ENCODE peak calls at places on chromosomes 3 and 15, in ten cellular contexts. V is small intestine; D is activated gamma-delta T cell treated with anti-CD3 and anti-CD28 coated beads, Interleukin-2, amount 50 U/mL, for 16 hours; Q is naive thymus-derived CD8-positive, alpha-beta T cell; F is foreskin fibroblast; J is NCI-H1694 treated with DMSO at 0.1 percent for 48 hours; U is NCI-H1436; W is anterior cingulate cortex; T is Kasumi-1; X is NCI-H345. H is an unnamed sample.
A peak's percentile ranks its signal among the peaks of the same experiment; 100 is the strongest.

GRCh38 chr15:43954181-43954621 is 127.4 kb downstream of the WDR76 start:
- DNase-seq in V (no peak), D (no peak), Q (no peak), F (peak; percentile 56), J (no peak), U (no peak), W (no peak), T (no peak), X (no peak), H (no peak)

GRCh38 chr3:110576962-110577361 is 494.7 kb upstream of the NECTIN3 start:
- DNase-seq in V (no peak), D (no peak), Q (no peak), F (peak; percentile 97), J (no peak), U (no peak), W (no peak), T (no peak), X (no peak), H (no peak)

GRCh38 chr3:47984089-47984759 is 32.0 kb downstream of the MAP4 start:
- DNase-seq in V (no peak), D (no peak), Q (no peak), F (peak; percentile 89), J (no peak), U (no peak), W (no peak), T (no peak), X (no peak), H (no peak)

GRCh38 chr3:13235079-13235478 is 161.8 kb upstream of the IQSEC1 start:
- DNase-seq in V (no peak), D (no peak), Q (no peak), F (no peak), J (no peak), U (peak; percentile 37), W (no peak), T (no peak), X (peak; percentile 57), H (no peak)

GRCh38 chr3:120418446-120418845 is 32.3 kb downstream of the FSTL1 start:
- DNase-seq in V (no peak), D (no peak), Q (no peak), F (no peak), J (no peak), U (no peak), W (no peak), T (no peak), X (no peak), H (no peak)

GRCh38 chr3:136644200-136644599 is 108.0 kb downstream of the STAG1 start:
- DNase-seq in V (no peak), D (no peak), Q (no peak), F (no peak), J (no peak), U (peak; percentile 62), W (no peak), T (no peak), X (no peak), H (no peak)

GRCh38 chr3:80190051-80190450 is 422.3 kb upstream of the ROBO1 start:
- DNase-seq in V (no peak), D (no peak), Q (no peak), F (peak; percentile 0), J (no peak), U (no peak), W (no peak), T (no peak), X (no peak), H (no peak)

GRCh38 chr15:66832679-66833078 is 130.6 kb downstream of the SMAD6 start:
- DNase-seq in V (no peak), D (no peak), Q (no peak), F (peak; percentile 93), J (no peak), U (no peak), W (no peak), T (peak; percentile 34), X (no peak), H (no peak)